ENCODE peak calls at places on chromosomes 1 and 21, in five cellular contexts. One of them, this sample, is unnamed.
A peak's percentile ranks its signal among the peaks of the same experiment; 100 is the strongest.

GRCh38 chr1:232386294-232386693 is 243.6 kb downstream of the SIPA1L2 start:
- DNase-seq in fibroblast of lung: no peak
- DNase-seq in OCI-LY7: no peak
- DNase-seq in transverse colon: no peak
- DNase-seq in cardiac muscle cell: no peak
- DNase-seq in this sample: no peak

GRCh38 chr1:92951141-92951582 is 10.1 kb downstream of the DIPK1A start:
- DNase-seq in fibroblast of lung: peak; percentile 79
- DNase-seq in OCI-LY7: peak; percentile 94
- DNase-seq in transverse colon: peak; percentile 48
- DNase-seq in cardiac muscle cell: peak; percentile 67
- DNase-seq in this sample: peak; percentile 58

GRCh38 chr21:46022551-46023107 is 41.1 kb downstream of the COL6A1 start:
- DNase-seq in fibroblast of lung: no peak
- DNase-seq in OCI-LY7: no peak
- DNase-seq in transverse colon: no peak
- DNase-seq in cardiac muscle cell: no peak
- DNase-seq in this sample: peak; percentile 36

GRCh38 chr1:187244623-187245022 is 415.9 kb downstream of the PLA2G4A start:
- DNase-seq in fibroblast of lung: no peak
- DNase-seq in OCI-LY7: no peak
- DNase-seq in transverse colon: no peak
- DNase-seq in cardiac muscle cell: peak; percentile 8
- DNase-seq in this sample: peak; percentile 82

GRCh38 chr1:53561488-53562115 is 102.4 kb downstream of the DMRTB1 start:
- DNase-seq in fibroblast of lung: no peak
- DNase-seq in OCI-LY7: no peak
- DNase-seq in transverse colon: peak; percentile 6
- DNase-seq in cardiac muscle cell: no peak
- DNase-seq in this sample: no peak

GRCh38 chr1:166699613-166700012 is 139.7 kb upstream of the POGK start:
- DNase-seq in fibroblast of lung: no peak
- DNase-seq in OCI-LY7: no peak
- DNase-seq in transverse colon: no peak
- DNase-seq in cardiac muscle cell: no peak
- DNase-seq in this sample: no peak

GRCh38 chr1:241470908-241471610 is 48.5 kb downstream of the FH start:
- DNase-seq in fibroblast of lung: no peak
- DNase-seq in OCI-LY7: no peak
- DNase-seq in transverse colon: no peak
- DNase-seq in cardiac muscle cell: no peak
- DNase-seq in this sample: no peak

GRCh38 chr1:29136463-29136915 is 12.8 kb upstream of the TMEM200B start:
- DNase-seq in fibroblast of lung: no peak
- DNase-seq in OCI-LY7: no peak
- DNase-seq in transverse colon: no peak
- DNase-seq in cardiac muscle cell: peak; percentile 72
- DNase-seq in this sample: no peak

GRCh38 chr1:165854101-165854845 is 26.9 kb downstream of the UCK2 start:
- DNase-seq in fibroblast of lung: peak; percentile 78
- DNase-seq in OCI-LY7: no peak
- DNase-seq in transverse colon: no peak
- DNase-seq in cardiac muscle cell: peak; percentile 94
- DNase-seq in this sample: no peak

GRCh38 chr1:47679301-47679751 is 241.5 kb downstream of the FOXD2 start:
- DNase-seq in fibroblast of lung: no peak
- DNase-seq in OCI-LY7: no peak
- DNase-seq in transverse colon: no peak
- DNase-seq in cardiac muscle cell: peak; percentile 39
- DNase-seq in this sample: no peak

GRCh38 chr1:41394405-41394804 is 33.2 kb downstream of the FOXO6 start:
- DNase-seq in fibroblast of lung: no peak
- DNase-seq in OCI-LY7: no peak
- DNase-seq in transverse colon: no peak
- DNase-seq in cardiac muscle cell: no peak
- DNase-seq in this sample: no peak

GRCh38 chr21:45849651-45850050 is 131.9 kb upstream of the COL6A1 start:
- DNase-seq in fibroblast of lung: no peak
- DNase-seq in OCI-LY7: no peak
- DNase-seq in transverse colon: no peak
- DNase-seq in cardiac muscle cell: no peak
- DNase-seq in this sample: no peak

GRCh38 chr1:245353915-245354775 is 199.4 kb downstream of the KIF26B start:
- DNase-seq in fibroblast of lung: no peak
- DNase-seq in OCI-LY7: no peak
- DNase-seq in transverse colon: no peak
- DNase-seq in cardiac muscle cell: no peak
- DNase-seq in this sample: no peak

GRCh38 chr1:173669491-173669941 is at the start of gene ANKRD45:
- DNase-seq in fibroblast of lung: peak; percentile 45
- DNase-seq in OCI-LY7: no peak
- DNase-seq in transverse colon: no peak
- DNase-seq in cardiac muscle cell: peak; percentile 76
- DNase-seq in this sample: no peak

GRCh38 chr1:91548382-91549040 is 47.9 kb downstream of the CDC7 start:
- DNase-seq in fibroblast of lung: no peak
- DNase-seq in OCI-LY7: peak; percentile 58
- DNase-seq in transverse colon: no peak
- DNase-seq in cardiac muscle cell: peak; percentile 33
- DNase-seq in this sample: no peak

GRCh38 chr1:37083551-37084119 is 49.3 kb upstream of the GRIK3 start:
- DNase-seq in fibroblast of lung: no peak
- DNase-seq in OCI-LY7: no peak
- DNase-seq in transverse colon: no peak
- DNase-seq in cardiac muscle cell: no peak
- DNase-seq in this sample: no peak

GRCh38 chr1:225962440-225962975 is 21.5 kb upstream of the LEFTY2 start:
- DNase-seq in fibroblast of lung: peak; percentile 15
- DNase-seq in OCI-LY7: peak; percentile 78
- DNase-seq in transverse colon: peak; percentile 76
- DNase-seq in cardiac muscle cell: peak; percentile 33
- DNase-seq in this sample: peak; percentile 46

GRCh38 chr1:162855461-162856150 is 5.4 kb downstream of the CCDC190 start:
- DNase-seq in fibroblast of lung: peak; percentile 55
- DNase-seq in OCI-LY7: no peak
- DNase-seq in transverse colon: no peak
- DNase-seq in cardiac muscle cell: no peak
- DNase-seq in this sample: no peak

GRCh38 chr1:50505427-50505826 is 82.2 kb upstream of the DMRTA2 start:
- DNase-seq in fibroblast of lung: no peak
- DNase-seq in OCI-LY7: no peak
- DNase-seq in transverse colon: no peak
- DNase-seq in cardiac muscle cell: no peak
- DNase-seq in this sample: no peak

GRCh38 chr1:171286032-171286705 is 27.8 kb upstream of the FMO4 start:
- DNase-seq in fibroblast of lung: no peak
- DNase-seq in OCI-LY7: peak; percentile 14
- DNase-seq in transverse colon: no peak
- DNase-seq in cardiac muscle cell: peak; percentile 33
- DNase-seq in this sample: no peak

GRCh38 chr1:27445177-27445936 is 44.6 kb downstream of the WASF2 start:
- DNase-seq in fibroblast of lung: no peak
- DNase-seq in OCI-LY7: peak; percentile 31
- DNase-seq in transverse colon: no peak
- DNase-seq in cardiac muscle cell: no peak
- DNase-seq in this sample: peak; percentile 30

GRCh38 chr1:159177273-159177907 is 6.0 kb downstream of the CADM3 start:
- DNase-seq in fibroblast of lung: peak; percentile 64
- DNase-seq in OCI-LY7: peak; percentile 51
- DNase-seq in transverse colon: peak; percentile 22
- DNase-seq in cardiac muscle cell: peak; percentile 83
- DNase-seq in this sample: peak; percentile 81

GRCh38 chr1:201713093-201713810 is 115.7 kb upstream of the IPO9 start:
- DNase-seq in fibroblast of lung: peak; percentile 99
- DNase-seq in OCI-LY7: no peak
- DNase-seq in transverse colon: peak; percentile 88
- DNase-seq in cardiac muscle cell: peak; percentile 100
- DNase-seq in this sample: no peak

GRCh38 chr1:45669859-45670655 is 16.3 kb downstream of the GPBP1L1 start:
- DNase-seq in fibroblast of lung: no peak
- DNase-seq in OCI-LY7: no peak
- DNase-seq in transverse colon: no peak
- DNase-seq in cardiac muscle cell: no peak
- DNase-seq in this sample: no peak

DNA sequence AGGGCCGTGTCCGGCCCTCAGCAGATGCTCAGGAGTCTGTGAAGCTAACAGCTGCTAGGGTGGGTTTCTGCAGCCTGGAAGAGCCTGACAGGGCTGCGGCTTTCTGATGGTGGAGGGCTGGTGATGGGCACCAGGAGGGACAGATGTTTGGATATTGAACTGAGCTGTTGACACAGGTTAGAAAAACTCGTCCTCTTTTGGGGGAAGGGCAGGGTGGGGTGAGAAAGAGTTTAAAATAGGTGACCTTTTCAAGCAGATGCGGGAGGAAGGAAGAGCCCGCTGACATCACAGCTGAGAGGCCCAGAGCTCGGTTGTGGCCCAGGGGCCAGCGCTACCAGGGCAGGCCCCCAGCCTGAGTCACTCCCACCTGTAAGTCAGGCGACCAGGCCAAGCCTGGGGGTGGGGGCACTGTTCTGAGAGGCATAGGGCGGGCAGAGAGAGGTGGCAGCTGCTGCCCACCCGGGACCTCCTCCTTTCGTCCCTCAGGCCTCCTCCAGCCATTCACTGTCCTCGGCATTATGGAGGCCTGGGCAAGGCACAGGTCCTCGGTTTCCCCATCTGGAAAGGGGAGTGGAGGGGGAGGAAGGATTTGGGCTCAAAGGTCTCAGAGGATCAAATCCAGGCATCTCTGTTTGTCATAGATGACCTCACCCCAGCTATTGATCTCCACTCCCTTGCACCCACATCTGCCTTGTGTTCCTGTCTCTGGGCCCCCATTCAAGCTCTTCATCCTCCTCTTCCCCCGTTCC is 32.3 kb upstream of the ID3 start:
- DNase-seq in fibroblast of lung: no peak
- DNase-seq in OCI-LY7: peak; percentile 90
- DNase-seq in transverse colon: no peak
- DNase-seq in cardiac muscle cell: no peak
- DNase-seq in this sample: no peak
- H3K4me1 ChIP-seq in fibroblast of lung: no peaks in the 10 kb centered on the region
- H3K4me1 ChIP-seq in OCI-LY7: peaks cover 97% of the 10 kb centered on the region
- H3K4me1 ChIP-seq in transverse colon: no peaks in the 10 kb centered on the region
- H3K4me1 ChIP-seq in cardiac muscle cell: peaks cover 30% of the 10 kb centered on the region
- H3K4me1 ChIP-seq in this sample: peaks cover 29% of the 10 kb centered on the region

DNA sequence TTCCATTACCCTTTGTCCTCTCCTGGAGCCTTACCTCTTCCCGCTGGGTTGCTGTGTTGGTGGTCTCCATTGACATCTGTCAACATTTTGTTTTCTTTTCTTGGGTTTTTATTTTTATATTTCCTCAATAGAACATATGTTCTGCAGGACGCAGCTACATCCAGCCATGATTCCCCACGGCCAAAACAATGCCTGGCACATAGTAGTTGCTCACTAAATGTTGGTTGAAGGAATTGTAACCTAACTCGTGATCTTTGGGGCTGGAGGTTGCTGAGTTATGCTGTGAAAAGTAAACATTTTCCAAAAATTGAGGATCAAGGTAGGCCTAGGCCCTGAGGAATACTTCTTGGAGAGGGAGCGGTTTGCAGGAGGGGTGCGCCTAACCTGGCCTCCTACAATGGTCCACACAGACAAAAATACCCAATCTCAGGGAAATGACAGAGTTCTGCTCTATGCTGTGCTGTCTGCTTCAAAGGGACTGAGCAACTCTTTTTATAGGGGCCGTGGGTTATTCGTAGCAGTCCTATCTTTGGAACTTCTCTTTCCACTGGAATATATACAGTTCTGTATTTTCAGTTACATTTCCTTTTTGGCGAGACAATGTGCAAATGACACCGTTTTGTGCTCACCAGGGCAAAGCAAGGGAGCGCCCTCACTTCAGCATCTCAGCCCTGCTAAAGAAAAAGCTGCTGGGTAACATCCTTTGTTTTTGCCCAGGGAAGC is 1.4 kb downstream of the PDPN start:
- DNase-seq in fibroblast of lung: no peak
- DNase-seq in OCI-LY7: no peak
- DNase-seq in transverse colon: no peak
- DNase-seq in cardiac muscle cell: no peak
- DNase-seq in this sample: no peak
- H3K27ac ChIP-seq in fibroblast of lung: no peak overlapping the region
- H3K27ac ChIP-seq in OCI-LY7: no peak overlapping the region
- H3K27ac ChIP-seq in transverse colon: peak overlapping the region; percentile 76
- H3K27ac ChIP-seq in cardiac muscle cell: no peak overlapping the region
- H3K27ac ChIP-seq in this sample: no peak overlapping the region

GRCh38 chr1:55140137-55140536 is 75.0 kb downstream of the USP24 start:
- DNase-seq in fibroblast of lung: no peak
- DNase-seq in OCI-LY7: no peak
- DNase-seq in transverse colon: no peak
- DNase-seq in cardiac muscle cell: peak; percentile 3
- DNase-seq in this sample: no peak

GRCh38 chr1:55143686-55144085 is 71.5 kb downstream of the USP24 start:
- DNase-seq in fibroblast of lung: no peak
- DNase-seq in OCI-LY7: peak; percentile 15
- DNase-seq in transverse colon: no peak
- DNase-seq in cardiac muscle cell: no peak
- DNase-seq in this sample: peak; percentile 29

GRCh38 chr1:55141295-55141893 is 73.8 kb downstream of the USP24 start:
- DNase-seq in fibroblast of lung: no peak
- DNase-seq in OCI-LY7: no peak
- DNase-seq in transverse colon: no peak
- DNase-seq in cardiac muscle cell: no peak
- DNase-seq in this sample: no peak

GRCh38 chr1:55138740-55139283 is 76.4 kb downstream of the USP24 start:
- DNase-seq in fibroblast of lung: no peak
- DNase-seq in OCI-LY7: no peak
- DNase-seq in transverse colon: no peak
- DNase-seq in cardiac muscle cell: no peak
- DNase-seq in this sample: no peak

GRCh38 chr1:55140546-55140983 is 74.6 kb downstream of the USP24 start:
- DNase-seq in fibroblast of lung: peak; percentile 93
- DNase-seq in OCI-LY7: peak; percentile 76
- DNase-seq in transverse colon: peak; percentile 69
- DNase-seq in cardiac muscle cell: peak; percentile 91
- DNase-seq in this sample: peak; percentile 76
- H3K4me1 ChIP-seq in fibroblast of lung: no peaks in the 10 kb centered on the region
- H3K4me1 ChIP-seq in OCI-LY7: no peaks in the 10 kb centered on the region
- H3K4me1 ChIP-seq in transverse colon: no peaks in the 10 kb centered on the region
- H3K4me1 ChIP-seq in cardiac muscle cell: no peaks in the 10 kb centered on the region
- H3K4me1 ChIP-seq in this sample: no peaks in the 10 kb centered on the region

GRCh38 chr1:99170516-99170915 is 93.8 kb upstream of the PLPPR4 start:
- DNase-seq in fibroblast of lung: peak; percentile 39
- DNase-seq in OCI-LY7: no peak
- DNase-seq in transverse colon: no peak
- DNase-seq in cardiac muscle cell: no peak
- DNase-seq in this sample: no peak
- H3K27ac ChIP-seq in fibroblast of lung: no peak overlapping the region
- H3K27ac ChIP-seq in OCI-LY7: no peak overlapping the region
- H3K27ac ChIP-seq in transverse colon: no peak overlapping the region
- H3K27ac ChIP-seq in cardiac muscle cell: no peak overlapping the region
- H3K27ac ChIP-seq in this sample: no peak overlapping the region

DNA sequence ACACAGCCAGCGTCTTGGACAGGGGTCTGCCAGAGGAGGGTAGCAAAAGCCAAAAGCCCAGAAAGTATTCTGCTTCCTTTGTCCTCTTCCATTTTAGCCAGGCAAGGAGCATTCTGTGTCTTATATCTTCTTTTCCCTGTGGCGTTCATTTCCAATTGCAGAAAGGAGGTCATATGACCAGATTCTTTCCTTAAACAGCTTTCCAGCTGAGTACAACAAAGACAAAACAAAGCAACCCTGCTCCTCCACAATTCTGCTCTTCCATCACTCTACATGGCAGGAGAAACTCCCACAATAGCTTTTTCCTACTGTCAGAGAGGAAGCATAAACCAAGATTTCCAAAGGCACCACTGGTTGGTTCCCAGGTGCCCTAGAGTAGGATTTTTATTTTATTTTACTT is 19.7 kb downstream of the ENSA start:
- DNase-seq in fibroblast of lung: peak; percentile 42
- DNase-seq in OCI-LY7: no peak
- DNase-seq in transverse colon: no peak
- DNase-seq in cardiac muscle cell: peak; percentile 68
- DNase-seq in this sample: no peak
- H3K4me1 ChIP-seq in fibroblast of lung: peaks cover 28% of the 10 kb centered on the region
- H3K4me1 ChIP-seq in OCI-LY7: peaks cover 56% of the 10 kb centered on the region
- H3K4me1 ChIP-seq in transverse colon: peaks cover 44% of the 10 kb centered on the region
- H3K4me1 ChIP-seq in cardiac muscle cell: peaks cover 4% of the 10 kb centered on the region
- H3K4me1 ChIP-seq in this sample: peaks cover 36% of the 10 kb centered on the region